ENCODE peak calls at places on chromosomes 13 and 19, in five cellular contexts. H is HCT116, Q is transverse colon, I is H54, R is GM12892. E is an unnamed sample.

GRCh38 chr13:75766636-75767035 is 130.5 kb downstream of the LMO7 start:
- DNase-seq in H (no peak), Q (no peak), I (no peak), R (no peak), E (no peak)

GRCh38 chr13:112857914-112858490 is 111.0 kb upstream of the MCF2L start:
- DNase-seq in H (no peak), Q (no peak), I (no peak), R (no peak), E (no peak)

GRCh38 chr19:18708452-18709231 is 25.2 kb downstream of the CRTC1 start:
- DNase-seq in H (no peak), Q (no peak), I (no peak), R (no peak), E (no peak)

GRCh38 chr13:31794452-31794851 is 55.1 kb downstream of the RXFP2 start:
- DNase-seq in H (no peak), Q (no peak), I (no peak), R (no peak), E (no peak)

GRCh38 chr13:25084101-25084500 is 11.8 kb upstream of the PABPC3 start:
- DNase-seq in H (no peak), Q (no peak), I (no peak), R (no peak), E (no peak)

GRCh38 chr13:39224841-39225240 is 186.6 kb downstream of the NHLRC3 start:
- DNase-seq in H (no peak), Q (no peak), I (no peak), R (no peak), E (no peak)

GRCh38 chr13:94323746-94324408 is 155.6 kb downstream of the DCT start:
- DNase-seq in H (no peak), Q (no peak), I (no peak), R (no peak), E (no peak)

GRCh38 chr13:79775830-79776229 is 294.9 kb downstream of the NDFIP2 start:
- DNase-seq in H (peak; percentile 7), Q (peak; percentile 36), I (no peak), R (no peak), E (peak; percentile 2)

GRCh38 chr13:23518231-23518630 is 52.0 kb upstream of the TNFRSF19 start:
- DNase-seq in H (no peak), Q (no peak), I (no peak), R (no peak), E (no peak)

GRCh38 chr13:44158741-44159632 is 214.6 kb upstream of the SERP2 start:
- DNase-seq in H (no peak), Q (no peak), I (no peak), R (no peak), E (no peak)

GRCh38 chr13:104426435-104426834 is 1360.2 kb upstream of the SLC10A2 start:
- DNase-seq in H (no peak), Q (no peak), I (no peak), R (no peak), E (no peak)
- TF ChIP-seq POLR2A in H (no peak), Q (no peak), I (no peak), R (no peak), E (no peak)

GRCh38 chr19:49667473-49667872 is 1.7 kb downstream of the BCL2L12 start:
- DNase-seq in H (no peak), Q (no peak), I (no peak), R (no peak), E (no peak)

GRCh38 chr19:49676690-49677231 is 310 bp upstream of the PRMT1 start:
- DNase-seq in H (peak; percentile 100), Q (peak; percentile 100), I (peak; percentile 98), R (peak; percentile 92), E (peak; percentile 100)

GRCh38 chr19:49669511-49669910 is 3.8 kb downstream of the BCL2L12 start:
- DNase-seq in H (no peak), Q (no peak), I (no peak), R (no peak), E (no peak)

GRCh38 chr19:49676136-49676689 is 858 bp upstream of the PRMT1 start:
- DNase-seq in H (peak; percentile 97), Q (peak; percentile 90), I (peak; percentile 75), R (no peak), E (peak; percentile 95)

DNA sequence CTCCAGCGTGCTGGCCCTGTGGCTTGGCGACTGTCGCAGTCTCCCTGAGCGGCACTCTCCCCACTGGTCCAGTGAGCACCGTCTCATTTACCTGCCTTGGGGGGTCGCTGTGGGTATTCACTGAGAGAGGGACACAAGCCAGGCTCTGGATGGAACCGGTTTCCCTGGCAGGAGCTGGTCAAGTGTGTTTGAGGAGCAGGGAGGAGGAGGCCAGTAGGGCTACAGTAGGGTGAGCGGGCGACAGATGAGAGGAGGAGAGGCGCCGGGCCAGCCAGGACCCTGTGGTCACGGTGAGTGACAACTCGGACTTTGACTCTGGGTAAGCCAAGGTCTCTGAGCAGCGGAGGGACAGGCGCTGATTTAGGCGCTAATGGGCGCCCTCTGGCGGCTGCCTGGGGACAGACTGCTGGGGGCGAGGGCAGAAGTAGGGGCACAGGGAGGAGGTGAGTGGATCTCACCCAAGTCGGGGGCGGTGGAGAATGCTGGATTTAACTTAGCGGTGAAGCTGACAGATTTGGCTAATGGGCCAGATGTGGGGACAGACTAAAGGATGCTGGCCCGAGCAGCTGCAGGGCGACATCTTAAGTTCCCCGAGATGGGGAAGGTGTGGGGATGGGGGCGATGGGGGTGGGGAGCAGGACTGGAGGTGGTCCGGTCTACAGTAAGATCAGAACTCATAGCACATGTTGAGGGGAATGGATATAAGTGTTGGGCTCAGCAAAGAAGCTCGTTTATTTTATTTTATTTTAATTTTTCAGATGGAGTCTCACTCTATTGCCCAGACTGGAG is 4.7 kb upstream of the PRMT1 start:
- DNase-seq in H (peak; percentile 71), Q (peak; percentile 85), I (peak; percentile 82), R (peak; percentile 94), E (peak; percentile 84)
- TF ChIP-seq POLR2A in H (no peak), Q (peak; percentile 30), I (no peak), R (no peak), E (no peak)

GRCh38 chr19:5691930-5692784 is 2.1 kb downstream of the RPL36 start:
- DNase-seq in H (no peak), Q (no peak), I (no peak), R (no peak), E (peak; percentile 57)
- TF ChIP-seq POLR2A in H (no peak), Q (no peak), I (no peak), R (peak; percentile 50), E (no peak)

DNA sequence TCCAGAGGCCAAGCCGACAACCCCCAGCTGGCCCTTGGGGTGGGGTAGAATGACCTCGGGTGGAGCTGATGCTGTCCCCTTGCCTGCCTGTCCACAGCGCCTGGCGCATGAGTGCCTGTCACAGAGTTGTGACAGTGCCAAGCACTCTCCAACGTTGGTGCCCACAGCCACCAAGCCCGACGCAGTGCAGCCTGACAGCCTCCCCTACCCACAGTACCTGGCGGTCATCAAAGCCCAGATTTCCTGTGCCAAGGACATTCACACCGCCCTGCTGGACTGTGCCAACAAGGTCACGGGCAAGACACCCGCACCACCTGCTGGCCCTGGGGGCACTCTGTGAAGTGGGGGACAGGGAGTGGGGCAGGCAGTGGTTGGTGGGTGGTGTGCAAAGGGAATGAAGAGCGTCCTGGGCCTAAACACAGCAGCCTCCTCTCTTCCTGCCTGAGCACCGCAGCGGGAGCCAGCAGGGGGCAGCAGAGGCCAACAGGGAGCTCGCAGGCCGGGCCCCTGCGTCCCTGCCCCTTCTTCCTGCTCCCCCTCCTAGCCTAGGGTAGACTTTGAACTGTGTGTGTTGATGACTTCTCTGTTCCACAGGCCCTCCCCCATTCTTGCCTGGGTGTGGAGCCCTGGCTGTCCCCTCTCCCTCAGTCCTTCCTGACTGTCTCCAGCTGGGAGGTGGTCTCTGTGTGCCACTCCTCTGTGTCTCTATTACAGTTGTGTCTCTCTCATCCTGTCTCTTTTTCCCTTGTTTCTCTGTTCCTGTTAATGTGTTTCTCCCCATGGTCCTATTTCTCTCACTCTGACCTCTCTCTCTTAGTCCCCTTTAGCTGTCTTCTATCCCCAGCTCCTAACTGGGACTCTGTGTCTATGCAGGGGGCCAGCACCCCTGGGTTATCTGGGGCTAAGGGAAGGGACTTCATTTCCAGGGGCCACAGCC is 6.5 kb downstream of the MED29 start:
- DNase-seq in H (peak; percentile 72), Q (peak; percentile 96), I (peak; percentile 92), R (peak; percentile 94), E (peak; percentile 88)
- TF ChIP-seq POLR2A in H (no peak), Q (peak; percentile 93), I (no peak), R (peak; percentile 48), E (no peak)